ENCODE peak calls at places on chromosomes 2 and 18, in seven cellular contexts. One of them, this sample, is unnamed.
A peak's percentile ranks its signal among the peaks of the same experiment; 100 is the strongest.

GRCh38 chr2:106932644-106933043 is 46.7 kb upstream of the ST6GAL2 start:
- DNase-seq in mesenchymal stem cell: no peak
- DNase-seq in H9: no peak
- DNase-seq in IMR-90: no peak
- DNase-seq in H1: no peak
- DNase-seq in neuronal stem cell: no peak
- DNase-seq in trophoblast cell: no peak
- DNase-seq in this sample: no peak

GRCh38 chr2:176104338-176105077 is 2.6 kb upstream of the HOXD11 start:
- DNase-seq in trophoblast cell: no peak
- DNase-seq in mesenchymal stem cell: peak; percentile 50
- DNase-seq in IMR-90: no peak
- DNase-seq in H1: no peak
- DNase-seq in H9: peak; percentile 45
- DNase-seq in neuronal stem cell: no peak
- DNase-seq in this sample: peak; percentile 77

GRCh38 chr2:71851094-71851755 is 296.4 kb downstream of the CYP26B1 start:
- DNase-seq in H1: no peak
- DNase-seq in IMR-90: no peak
- DNase-seq in trophoblast cell: no peak
- DNase-seq in neuronal stem cell: no peak
- DNase-seq in H9: peak; percentile 13
- DNase-seq in mesenchymal stem cell: no peak
- DNase-seq in this sample: no peak

GRCh38 chr2:166614027-166614426 is 120.0 kb upstream of the SCN7A start:
- DNase-seq in H1: no peak
- DNase-seq in neuronal stem cell: no peak
- DNase-seq in IMR-90: no peak
- DNase-seq in trophoblast cell: no peak
- DNase-seq in H9: no peak
- DNase-seq in mesenchymal stem cell: no peak
- DNase-seq in this sample: peak; percentile 23

GRCh38 chr2:182038579-182038978 is 52.9 kb downstream of the PPP1R1C start:
- DNase-seq in mesenchymal stem cell: peak; percentile 8
- DNase-seq in IMR-90: peak; percentile 80
- DNase-seq in H1: no peak
- DNase-seq in neuronal stem cell: no peak
- DNase-seq in trophoblast cell: no peak
- DNase-seq in H9: no peak
- DNase-seq in this sample: peak; percentile 21

GRCh38 chr18:61731169-61731568 is 161.6 kb downstream of the RNF152 start:
- DNase-seq in mesenchymal stem cell: no peak
- DNase-seq in H1: no peak
- DNase-seq in H9: no peak
- DNase-seq in IMR-90: peak; percentile 30
- DNase-seq in trophoblast cell: no peak
- DNase-seq in neuronal stem cell: no peak
- DNase-seq in this sample: no peak

GRCh38 chr18:34659579-34660517 is 50.2 kb upstream of the DTNA start:
- DNase-seq in mesenchymal stem cell: peak; percentile 97
- DNase-seq in trophoblast cell: peak; percentile 80
- DNase-seq in H1: peak; percentile 82
- DNase-seq in neuronal stem cell: peak; percentile 57
- DNase-seq in H9: peak; percentile 85
- DNase-seq in IMR-90: peak; percentile 97
- DNase-seq in this sample: peak; percentile 98

GRCh38 chr2:86235196-86235980 is 36.1 kb downstream of the MRPL35 start:
- DNase-seq in IMR-90: no peak
- DNase-seq in H1: no peak
- DNase-seq in neuronal stem cell: peak; percentile 75
- DNase-seq in H9: no peak
- DNase-seq in mesenchymal stem cell: no peak
- DNase-seq in trophoblast cell: peak; percentile 56
- DNase-seq in this sample: no peak

GRCh38 chr18:12679183-12679786 is 21.4 kb upstream of the SPIRE1 start:
- DNase-seq in neuronal stem cell: no peak
- DNase-seq in mesenchymal stem cell: peak; percentile 63
- DNase-seq in H9: no peak
- DNase-seq in H1: no peak
- DNase-seq in trophoblast cell: no peak
- DNase-seq in IMR-90: peak; percentile 42
- DNase-seq in this sample: peak; percentile 11

GRCh38 chr2:48548871-48549270 is 18.9 kb downstream of the STON1 start:
- DNase-seq in IMR-90: peak; percentile 62
- DNase-seq in mesenchymal stem cell: peak; percentile 64
- DNase-seq in trophoblast cell: no peak
- DNase-seq in H1: no peak
- DNase-seq in H9: no peak
- DNase-seq in neuronal stem cell: no peak
- DNase-seq in this sample: no peak

GRCh38 chr2:53641290-53641689 is 126.3 kb upstream of the CHAC2 start:
- DNase-seq in IMR-90: no peak
- DNase-seq in trophoblast cell: no peak
- DNase-seq in H1: peak; percentile 13
- DNase-seq in mesenchymal stem cell: no peak
- DNase-seq in H9: no peak
- DNase-seq in neuronal stem cell: peak; percentile 17
- DNase-seq in this sample: no peak

GRCh38 chr2:175853110-175853509 is 149.0 kb downstream of the LNPK start:
- DNase-seq in IMR-90: no peak
- DNase-seq in trophoblast cell: no peak
- DNase-seq in mesenchymal stem cell: no peak
- DNase-seq in H9: no peak
- DNase-seq in neuronal stem cell: no peak
- DNase-seq in H1: no peak
- DNase-seq in this sample: peak; percentile 21

GRCh38 chr2:96241901-96242611 is 23.7 kb downstream of the TMEM127 start:
- DNase-seq in H9: no peak
- DNase-seq in IMR-90: peak; percentile 86
- DNase-seq in neuronal stem cell: no peak
- DNase-seq in trophoblast cell: no peak
- DNase-seq in mesenchymal stem cell: peak; percentile 74
- DNase-seq in H1: no peak
- DNase-seq in this sample: no peak

GRCh38 chr2:131488306-131489205 is 3.6 kb downstream of the MZT2A start:
- DNase-seq in IMR-90: no peak
- DNase-seq in H1: no peak
- DNase-seq in H9: no peak
- DNase-seq in mesenchymal stem cell: no peak
- DNase-seq in neuronal stem cell: no peak
- DNase-seq in trophoblast cell: no peak
- DNase-seq in this sample: no peak

GRCh38 chr2:5693288-5694015 is 1.3 kb downstream of the SOX11 start:
- DNase-seq in IMR-90: peak; percentile 22
- DNase-seq in neuronal stem cell: no peak
- DNase-seq in mesenchymal stem cell: peak; percentile 52
- DNase-seq in trophoblast cell: no peak
- DNase-seq in H1: no peak
- DNase-seq in H9: peak; percentile 49
- DNase-seq in this sample: peak; percentile 64

GRCh38 chr2:85585781-85586105 is 1.5 kb downstream of the VAMP5 start:
- DNase-seq in H9: no peak
- DNase-seq in IMR-90: peak; percentile 63
- DNase-seq in neuronal stem cell: no peak
- DNase-seq in trophoblast cell: peak; percentile 73
- DNase-seq in H1: no peak
- DNase-seq in mesenchymal stem cell: peak; percentile 81
- DNase-seq in this sample: peak; percentile 47

GRCh38 chr2:84881581-84882414 is 914 bp upstream of the TRABD2A start:
- DNase-seq in H1: no peak
- DNase-seq in IMR-90: peak; percentile 85
- DNase-seq in trophoblast cell: peak; percentile 87
- DNase-seq in H9: peak; percentile 84
- DNase-seq in mesenchymal stem cell: peak; percentile 85
- DNase-seq in neuronal stem cell: peak; percentile 75
- DNase-seq in this sample: peak; percentile 92

GRCh38 chr2:178271629-178272333 is 77.5 kb downstream of the OSBPL6 start:
- DNase-seq in trophoblast cell: no peak
- DNase-seq in H1: no peak
- DNase-seq in mesenchymal stem cell: no peak
- DNase-seq in neuronal stem cell: no peak
- DNase-seq in H9: no peak
- DNase-seq in IMR-90: peak; percentile 70
- DNase-seq in this sample: no peak

GRCh38 chr2:182891611-182892010 is 25.2 kb upstream of the FRZB start:
- DNase-seq in trophoblast cell: no peak
- DNase-seq in mesenchymal stem cell: no peak
- DNase-seq in H9: no peak
- DNase-seq in neuronal stem cell: no peak
- DNase-seq in IMR-90: no peak
- DNase-seq in H1: no peak
- DNase-seq in this sample: no peak

GRCh38 chr2:235825946-235826345 is 332.1 kb downstream of the AGAP1 start:
- DNase-seq in H9: no peak
- DNase-seq in trophoblast cell: no peak
- DNase-seq in H1: no peak
- DNase-seq in neuronal stem cell: no peak
- DNase-seq in mesenchymal stem cell: no peak
- DNase-seq in IMR-90: no peak
- DNase-seq in this sample: no peak

DNA sequence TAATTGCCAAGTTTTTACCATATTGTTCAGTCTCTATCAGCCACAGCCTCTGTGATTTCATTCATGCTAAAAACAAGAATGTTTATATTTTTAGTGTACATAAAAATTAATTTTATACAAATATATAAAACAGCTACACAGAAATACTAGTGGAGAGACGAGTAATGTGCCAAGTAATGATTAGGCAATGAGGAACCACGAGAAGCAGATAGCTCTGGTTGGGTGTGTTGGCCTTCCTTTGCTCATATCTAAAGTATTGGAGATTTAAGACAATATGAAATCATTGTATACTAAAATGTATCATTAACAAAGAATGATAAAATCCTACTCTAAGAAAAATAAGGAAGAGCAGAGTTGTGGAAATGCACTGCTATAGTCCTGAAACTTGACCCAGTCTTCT is 326.7 kb downstream of the AGAP1 start:
- DNase-seq in H1: no peak
- DNase-seq in H9: no peak
- DNase-seq in trophoblast cell: no peak
- DNase-seq in mesenchymal stem cell: no peak
- DNase-seq in IMR-90: peak; percentile 68
- DNase-seq in neuronal stem cell: no peak
- DNase-seq in this sample: no peak
- H3K4ac ChIP-seq in H1: no peak overlapping the region
- H3K4ac ChIP-seq in H9: no peak overlapping the region
- H3K4ac ChIP-seq in trophoblast cell: no peak overlapping the region
- H3K4ac ChIP-seq in mesenchymal stem cell: no peak overlapping the region
- H3K4ac ChIP-seq in IMR-90: no peak overlapping the region
- H3K4ac ChIP-seq in neuronal stem cell: no peak overlapping the region
- H3K4ac ChIP-seq in this sample: no peak overlapping the region

GRCh38 chr2:191711621-191712020 is 33.7 kb downstream of the NABP1 start:
- DNase-seq in H9: no peak
- DNase-seq in mesenchymal stem cell: no peak
- DNase-seq in H1: no peak
- DNase-seq in trophoblast cell: no peak
- DNase-seq in IMR-90: no peak
- DNase-seq in neuronal stem cell: no peak
- DNase-seq in this sample: no peak
- H3K4ac ChIP-seq in H9: no peak overlapping the region
- H3K4ac ChIP-seq in mesenchymal stem cell: no peak overlapping the region
- H3K4ac ChIP-seq in H1: no peak overlapping the region
- H3K4ac ChIP-seq in trophoblast cell: no peak overlapping the region
- H3K4ac ChIP-seq in IMR-90: no peak overlapping the region
- H3K4ac ChIP-seq in neuronal stem cell: no peak overlapping the region
- H3K4ac ChIP-seq in this sample: no peak overlapping the region

DNA sequence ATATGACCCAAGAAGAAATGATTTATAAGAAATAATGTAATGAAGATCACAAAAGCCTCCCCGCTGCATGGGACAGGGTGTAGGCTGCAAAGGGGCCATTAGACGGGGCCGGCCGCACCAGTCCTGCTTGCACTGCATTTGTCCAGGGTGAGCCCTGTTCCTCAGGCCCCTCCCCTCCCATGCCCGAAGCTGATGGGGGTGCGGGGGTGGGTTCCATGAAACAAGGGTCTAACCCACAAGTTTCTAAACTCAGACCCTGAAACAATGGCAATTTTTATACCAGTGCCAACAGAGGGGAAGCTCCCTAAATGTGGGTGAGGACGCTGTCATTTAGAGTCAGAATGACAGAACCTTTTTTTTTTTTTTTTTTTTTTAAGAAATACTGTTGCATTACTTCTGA is 39.7 kb downstream of the HS6ST1 start:
- DNase-seq in H1: no peak
- DNase-seq in mesenchymal stem cell: no peak
- DNase-seq in trophoblast cell: no peak
- DNase-seq in IMR-90: no peak
- DNase-seq in H9: peak; percentile 13
- DNase-seq in neuronal stem cell: no peak
- DNase-seq in this sample: no peak
- H3K4ac ChIP-seq in H1: no peak overlapping the region
- H3K4ac ChIP-seq in mesenchymal stem cell: no peak overlapping the region
- H3K4ac ChIP-seq in trophoblast cell: no peak overlapping the region
- H3K4ac ChIP-seq in IMR-90: no peak overlapping the region
- H3K4ac ChIP-seq in H9: no peak overlapping the region
- H3K4ac ChIP-seq in neuronal stem cell: no peak overlapping the region
- H3K4ac ChIP-seq in this sample: no peak overlapping the region

GRCh38 chr2:120683701-120684100 is 52.0 kb upstream of the GLI2 start:
- DNase-seq in IMR-90: no peak
- DNase-seq in neuronal stem cell: no peak
- DNase-seq in H9: no peak
- DNase-seq in mesenchymal stem cell: no peak
- DNase-seq in H1: no peak
- DNase-seq in trophoblast cell: no peak
- DNase-seq in this sample: no peak

GRCh38 chr2:120684225-120684624 is 51.4 kb upstream of the GLI2 start:
- DNase-seq in mesenchymal stem cell: no peak
- DNase-seq in IMR-90: peak; percentile 86
- DNase-seq in trophoblast cell: no peak
- DNase-seq in neuronal stem cell: no peak
- DNase-seq in H9: no peak
- DNase-seq in H1: no peak
- DNase-seq in this sample: no peak

GRCh38 chr2:120681696-120682288 is 53.9 kb upstream of the GLI2 start:
- DNase-seq in mesenchymal stem cell: no peak
- DNase-seq in H9: no peak
- DNase-seq in neuronal stem cell: no peak
- DNase-seq in IMR-90: no peak
- DNase-seq in H1: no peak
- DNase-seq in trophoblast cell: no peak
- DNase-seq in this sample: no peak

GRCh38 chr2:120682654-120683053 is 53.0 kb upstream of the GLI2 start:
- DNase-seq in mesenchymal stem cell: no peak
- DNase-seq in IMR-90: no peak
- DNase-seq in H9: no peak
- DNase-seq in trophoblast cell: no peak
- DNase-seq in H1: no peak
- DNase-seq in neuronal stem cell: no peak
- DNase-seq in this sample: no peak

GRCh38 chr2:120683081-120683480 is 52.6 kb upstream of the GLI2 start:
- DNase-seq in IMR-90: no peak
- DNase-seq in neuronal stem cell: no peak
- DNase-seq in H1: no peak
- DNase-seq in mesenchymal stem cell: no peak
- DNase-seq in H9: no peak
- DNase-seq in trophoblast cell: no peak
- DNase-seq in this sample: no peak
- H3K4ac ChIP-seq in IMR-90: no peak overlapping the region
- H3K4ac ChIP-seq in neuronal stem cell: no peak overlapping the region
- H3K4ac ChIP-seq in H1: no peak overlapping the region
- H3K4ac ChIP-seq in mesenchymal stem cell: no peak overlapping the region
- H3K4ac ChIP-seq in H9: no peak overlapping the region
- H3K4ac ChIP-seq in trophoblast cell: no peak overlapping the region
- H3K4ac ChIP-seq in this sample: no peak overlapping the region